ENCODE peak calls at places on chromosomes 16 and 17, in eight cellular contexts. One of them, this sample, is unnamed.

GRCh38 chr17:57372156-57372555 is 115.8 kb downstream of the MSI2 start:
- DNase-seq in HFFc6: no peak
- DNase-seq in left kidney: no peak
- DNase-seq in cardiac muscle cell: no peak
- DNase-seq in non-pigmented ciliary epithelial cell: no peak
- DNase-seq in GM23248: peak
- DNase-seq in Daoy: peak
- DNase-seq in left ventricle myocardium inferior: no peak
- DNase-seq in this sample: no peak

GRCh38 chr17:33200116-33200515 is 93.0 kb downstream of the ASIC2 start:
- DNase-seq in HFFc6: peak
- DNase-seq in Daoy: peak
- DNase-seq in non-pigmented ciliary epithelial cell: no peak
- DNase-seq in GM23248: peak
- DNase-seq in left ventricle myocardium inferior: no peak
- DNase-seq in cardiac muscle cell: no peak
- DNase-seq in left kidney: peak
- DNase-seq in this sample: no peak

GRCh38 chr16:9518054-9518453 is 426.6 kb downstream of the HAPSTR1 start:
- DNase-seq in cardiac muscle cell: no peak
- DNase-seq in HFFc6: no peak
- DNase-seq in left kidney: no peak
- DNase-seq in non-pigmented ciliary epithelial cell: no peak
- DNase-seq in GM23248: no peak
- DNase-seq in Daoy: no peak
- DNase-seq in left ventricle myocardium inferior: no peak
- DNase-seq in this sample: no peak

GRCh38 chr17:80695979-80696378 is 151.3 kb downstream of the RPTOR start:
- DNase-seq in GM23248: peak
- DNase-seq in HFFc6: no peak
- DNase-seq in cardiac muscle cell: no peak
- DNase-seq in Daoy: no peak
- DNase-seq in non-pigmented ciliary epithelial cell: no peak
- DNase-seq in left ventricle myocardium inferior: no peak
- DNase-seq in left kidney: no peak
- DNase-seq in this sample: peak

GRCh38 chr16:81241706-81242105 is 3.2 kb downstream of the BCO1 start:
- DNase-seq in cardiac muscle cell: no peak
- DNase-seq in left ventricle myocardium inferior: no peak
- DNase-seq in HFFc6: no peak
- DNase-seq in left kidney: no peak
- DNase-seq in Daoy: no peak
- DNase-seq in non-pigmented ciliary epithelial cell: no peak
- DNase-seq in GM23248: no peak
- DNase-seq in this sample: no peak

GRCh38 chr17:76714822-76715461 is 4.2 kb upstream of the MXRA7 start:
- DNase-seq in left ventricle myocardium inferior: peak
- DNase-seq in HFFc6: peak
- DNase-seq in Daoy: peak
- DNase-seq in cardiac muscle cell: peak
- DNase-seq in non-pigmented ciliary epithelial cell: no peak
- DNase-seq in left kidney: peak
- DNase-seq in GM23248: peak
- DNase-seq in this sample: peak

GRCh38 chr17:34913001-34913400 is 48.3 kb downstream of the CCT6B start:
- DNase-seq in HFFc6: no peak
- DNase-seq in non-pigmented ciliary epithelial cell: no peak
- DNase-seq in left ventricle myocardium inferior: no peak
- DNase-seq in GM23248: no peak
- DNase-seq in cardiac muscle cell: no peak
- DNase-seq in Daoy: no peak
- DNase-seq in left kidney: no peak
- DNase-seq in this sample: no peak

GRCh38 chr16:50072730-50073129 is 7.0 kb downstream of the HEATR3 start:
- DNase-seq in left kidney: no peak
- DNase-seq in HFFc6: no peak
- DNase-seq in non-pigmented ciliary epithelial cell: no peak
- DNase-seq in Daoy: no peak
- DNase-seq in GM23248: no peak
- DNase-seq in left ventricle myocardium inferior: no peak
- DNase-seq in cardiac muscle cell: no peak
- DNase-seq in this sample: no peak

GRCh38 chr17:68391561-68392268 is 65.6 kb downstream of the WIPI1 start:
- DNase-seq in non-pigmented ciliary epithelial cell: no peak
- DNase-seq in Daoy: no peak
- DNase-seq in left ventricle myocardium inferior: no peak
- DNase-seq in HFFc6: no peak
- DNase-seq in left kidney: no peak
- DNase-seq in cardiac muscle cell: no peak
- DNase-seq in GM23248: peak
- DNase-seq in this sample: no peak